ENCODE peak calls at places on chromosomes 6 and 20, in five cellular contexts. X, T, P, B and H are unnamed samples.

GRCh38 chr6:42315991-42316378 is 98.3 kb upstream of the MRPS10 start:
- DNase-seq in X (no peak), T (no peak), P (peak; percentile 79), B (peak; percentile 54), H (no peak)

GRCh38 chr6:27318973-27319372 is 6.9 kb upstream of the POM121L2 start:
- DNase-seq in X (no peak), T (no peak), P (no peak), B (no peak), H (no peak)

GRCh38 chr6:4801491-4802118 is 25.4 kb downstream of the CDYL start:
- DNase-seq in X (no peak), T (no peak), P (no peak), B (no peak), H (no peak)

GRCh38 chr6:135025775-135026174 is 28.8 kb downstream of the HBS1L start:
- DNase-seq in X (no peak), T (no peak), P (no peak), B (no peak), H (no peak)

GRCh38 chr6:110554966-110555460 is 78.6 kb upstream of the SLC22A16 start:
- DNase-seq in X (no peak), T (no peak), P (no peak), B (no peak), H (no peak)

GRCh38 chr6:157873735-157874344 is 50.8 kb downstream of the SNX9 start:
- DNase-seq in X (peak; percentile 61), T (peak; percentile 54), P (peak; percentile 96), B (peak; percentile 95), H (peak; percentile 80)

GRCh38 chr6:4370066-4370465 is 234.7 kb upstream of the ECI2 start:
- DNase-seq in X (no peak), T (no peak), P (peak; percentile 20), B (no peak), H (no peak)

GRCh38 chr6:167113935-167114910 is 8.7 kb upstream of the CCR6 start:
- DNase-seq in X (peak; percentile 56), T (no peak), P (no peak), B (peak; percentile 95), H (no peak)

GRCh38 chr6:282867-283416 is 9.3 kb upstream of the DUSP22 start:
- DNase-seq in X (no peak), T (no peak), P (no peak), B (no peak), H (no peak)

GRCh38 chr6:114220241-114220640 is 122.6 kb downstream of the HS3ST5 start:
- DNase-seq in X (no peak), T (no peak), P (no peak), B (no peak), H (no peak)

GRCh38 chr6:30571085-30572077 is at the start of gene ABCF1:
- DNase-seq in X (peak; percentile 100), T (peak; percentile 96), P (peak; percentile 99), B (peak; percentile 99), H (peak; percentile 99)

GRCh38 chr6:144675231-144675861 is 390.2 kb downstream of the UTRN start:
- DNase-seq in X (no peak), T (no peak), P (no peak), B (peak; percentile 70), H (no peak)

GRCh38 chr20:23857954-23858565 is 21.5 kb downstream of the CST5 start:
- DNase-seq in X (no peak), T (peak; percentile 46), P (peak; percentile 73), B (no peak), H (no peak)

GRCh38 chr6:26233608-26234420 is 131.2 kb upstream of the BTN3A2 start:
- DNase-seq in X (peak; percentile 58), T (no peak), P (peak; percentile 82), B (peak; percentile 94), H (peak; percentile 68)

GRCh38 chr6:81553246-81553645 is 199.2 kb downstream of the TENT5A start:
- DNase-seq in X (no peak), T (no peak), P (no peak), B (no peak), H (no peak)

GRCh38 chr6:111667921-111668320 is 62.2 kb upstream of the TRAF3IP2 start:
- DNase-seq in X (no peak), T (no peak), P (no peak), B (no peak), H (no peak)

GRCh38 chr20:41159547-41159946 is 22.2 kb downstream of the PLCG1 start:
- DNase-seq in X (no peak), T (no peak), P (no peak), B (no peak), H (no peak)

GRCh38 chr6:128641701-128642100 is 121.3 kb upstream of the PTPRK start:
- DNase-seq in X (no peak), T (no peak), P (no peak), B (no peak), H (no peak)

GRCh38 chr6:158876886-158877285 is 57.7 kb upstream of the EZR start:
- DNase-seq in X (no peak), T (no peak), P (no peak), B (no peak), H (no peak)

GRCh38 chr6:55594442-55594841 is 15.4 kb upstream of the HMGCLL1 start:
- DNase-seq in X (no peak), T (no peak), P (no peak), B (no peak), H (no peak)

GRCh38 chr6:119351005-119351394 is 1.4 kb upstream of the MAN1A1 start:
- DNase-seq in X (no peak), T (no peak), P (no peak), B (no peak), H (no peak)

GRCh38 chr6:29887330-29887818 is 55.0 kb upstream of the HLA-A start:
- DNase-seq in X (peak; percentile 21), T (peak; percentile 4), P (peak; percentile 69), B (peak; percentile 87), H (peak; percentile 19)

GRCh38 chr20:61934716-61935530 is 130.8 kb downstream of the TAF4 start:
- DNase-seq in X (no peak), T (no peak), P (peak; percentile 68), B (no peak), H (no peak)

GRCh38 chr6:138018297-138018696 is 88.9 kb downstream of the PERP start:
- DNase-seq in X (no peak), T (no peak), P (no peak), B (no peak), H (no peak)

GRCh38 chr6:148082721-148083120 is 259.9 kb upstream of the SASH1 start:
- DNase-seq in X (no peak), T (no peak), P (no peak), B (no peak), H (no peak)

GRCh38 chr6:165847407-165848098 is 184.5 kb upstream of the PDE10A start:
- DNase-seq in X (no peak), T (no peak), P (peak; percentile 42), B (peak; percentile 70), H (no peak)

GRCh38 chr6:74551896-74552295 is 654.0 kb downstream of the COL12A1 start:
- DNase-seq in X (no peak), T (no peak), P (no peak), B (no peak), H (no peak)

GRCh38 chr6:6474170-6474920 is 114.2 kb upstream of the LY86 start:
- DNase-seq in X (no peak), T (no peak), P (no peak), B (no peak), H (no peak)

GRCh38 chr6:15456422-15456821 is 206.4 kb downstream of the DTNBP1 start:
- DNase-seq in X (no peak), T (no peak), P (no peak), B (no peak), H (no peak)
- H3K4me1 ChIP-seq in X (peaks cover 10% of the 10 kb centered on the region), T (no peaks in the 10 kb centered on the region), P (peaks cover 19% of the 10 kb centered on the region), B (no peaks in the 10 kb centered on the region), H (peaks cover 10% of the 10 kb centered on the region)

GRCh38 chr6:44454198-44454597 is 66.7 kb downstream of the CDC5L start:
- DNase-seq in X (no peak), T (no peak), P (no peak), B (no peak), H (no peak)

GRCh38 chr6:44452725-44453124 is 65.2 kb downstream of the CDC5L start:
- DNase-seq in X (no peak), T (no peak), P (no peak), B (no peak), H (no peak)

GRCh38 chr6:44456070-44456965 is 68.8 kb downstream of the CDC5L start:
- DNase-seq in X (no peak), T (peak; percentile 21), P (peak; percentile 72), B (peak; percentile 60), H (peak; percentile 45)

GRCh38 chr6:44453146-44453545 is 65.6 kb downstream of the CDC5L start:
- DNase-seq in X (no peak), T (no peak), P (no peak), B (no peak), H (no peak)

DNA sequence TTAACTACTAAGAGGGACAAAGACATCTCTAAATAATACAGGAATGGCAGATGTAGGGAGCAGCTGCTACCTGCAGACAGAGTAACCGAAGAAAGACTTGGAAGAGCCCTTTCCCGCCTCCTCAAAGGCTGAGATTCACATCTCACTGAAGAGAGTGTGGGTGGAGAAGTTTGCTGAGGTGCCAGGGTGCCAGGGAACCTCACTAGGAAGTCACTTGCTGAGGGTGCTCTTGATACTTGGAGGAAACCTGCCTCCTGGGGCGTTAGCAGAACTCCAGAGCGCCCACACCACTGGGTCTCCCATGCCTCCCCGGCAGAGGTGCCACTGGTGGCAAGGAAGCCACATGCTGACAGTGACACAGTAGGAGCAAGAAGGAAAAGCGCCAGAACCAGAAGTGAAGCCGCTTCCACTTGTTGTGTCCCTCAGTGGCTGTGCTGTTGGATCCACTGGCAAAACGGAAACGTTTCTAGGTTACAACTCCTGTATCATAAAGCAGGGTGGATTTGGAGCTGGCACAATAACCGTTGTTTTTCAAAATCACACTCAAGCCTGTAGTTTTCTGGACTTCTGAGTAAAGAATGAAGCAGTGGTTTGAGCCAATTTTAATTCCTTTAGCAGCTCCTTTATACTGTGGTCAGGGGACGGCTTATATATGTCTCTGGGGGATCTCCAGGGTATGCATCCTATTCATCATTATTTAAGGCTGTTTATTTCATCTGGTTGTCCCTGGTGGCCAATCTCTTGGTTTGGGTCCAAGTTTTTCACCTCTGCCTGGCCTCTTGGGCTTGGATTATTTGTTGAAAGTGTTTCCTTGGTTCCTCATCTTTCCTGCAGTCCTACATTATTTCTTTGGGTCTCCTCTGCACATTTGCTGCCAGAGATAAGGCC is 64.5 kb downstream of the CDC5L start:
- DNase-seq in X (no peak), T (no peak), P (no peak), B (no peak), H (no peak)
- H3K27ac ChIP-seq in X (no peak overlapping the region), T (no peak overlapping the region), P (no peak overlapping the region), B (no peak overlapping the region), H (no peak overlapping the region)

GRCh38 chr6:33273924-33274902 is 2.3 kb downstream of the RPS18 start:
- DNase-seq in X (no peak), T (no peak), P (no peak), B (no peak), H (no peak)
- H3K4me1 ChIP-seq in X (peaks cover 68% of the 10 kb centered on the region), T (peaks cover 27% of the 10 kb centered on the region), P (no peaks in the 10 kb centered on the region), B (peaks cover 4% of the 10 kb centered on the region), H (peaks cover 52% of the 10 kb centered on the region)

DNA sequence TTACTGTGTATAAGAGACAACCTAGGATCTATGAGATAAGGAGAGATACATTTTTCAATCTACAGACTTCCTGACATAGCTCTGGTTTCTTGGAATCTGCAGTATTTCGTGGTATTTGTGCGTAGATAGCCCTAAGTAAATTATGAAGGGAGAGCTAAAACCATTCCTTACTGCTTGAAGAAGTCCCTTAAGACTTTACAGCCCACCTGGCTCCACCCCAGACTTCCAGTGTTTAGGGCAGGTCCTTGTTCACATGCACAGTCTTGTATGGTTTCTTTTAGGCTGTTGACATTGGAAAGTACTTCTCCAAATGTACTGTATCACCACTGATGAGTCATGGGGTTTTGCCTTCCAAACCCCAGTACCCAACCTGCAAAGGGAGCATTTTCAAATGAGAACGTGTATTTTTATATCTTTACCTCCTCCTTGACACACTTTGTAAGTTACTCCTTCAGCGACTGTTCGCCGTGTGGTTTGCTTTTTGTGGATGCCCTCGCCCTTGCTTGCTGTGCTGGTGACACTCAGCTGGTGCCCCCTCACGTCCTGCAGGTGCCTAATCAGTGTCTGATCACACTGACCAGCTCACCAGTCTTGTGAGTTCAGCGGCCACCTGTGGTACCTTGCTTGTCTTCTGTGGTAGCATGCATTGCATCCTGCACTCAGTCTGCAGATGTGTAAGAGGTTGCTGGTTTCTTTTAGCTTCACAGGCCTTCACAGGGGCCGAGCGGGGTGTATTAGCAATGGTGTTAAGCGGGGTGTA is 73.3 kb downstream of the IGF2R start:
- DNase-seq in X (no peak), T (no peak), P (peak; percentile 24), B (no peak), H (no peak)
- H3K27ac ChIP-seq in X (peak overlapping the region; percentile 44), T (no peak overlapping the region), P (no peak overlapping the region), B (no peak overlapping the region), H (no peak overlapping the region)